ENCODE peak calls at places on chromosomes 5 and 9, in ten cellular contexts. P is cardiac septum; E is GM06990; B is choroid plexus epithelial cell; G is kidney tubule cell; H is NCI-H1417; J is endothelial cell; L is Peyer's patch; Q is activated CD4-positive, alpha-beta T cell treated with anti-CD3 and anti-CD28 coated beads, Interleukin-2, amount 50 U/mL, for 1 hour; I is NT2/D1. D is an unnamed sample.

GRCh38 chr9:129232839-129233568 is 54.9 kb upstream of the IER5L start:
- DNase-seq in P (no peak), E (no peak), B (peak), G (no peak), H (no peak), J (no peak), L (no peak), Q (no peak), I (no peak), D (no peak)

GRCh38 chr5:130836729-130837660 is 328.1 kb downstream of the HINT1 start:
- DNase-seq in P (no peak), E (peak), B (peak), G (peak), H (no peak), J (no peak), L (no peak), Q (no peak), I (no peak), D (no peak)

GRCh38 chr5:1354491-1355033 is 9.7 kb upstream of the CLPTM1L start:
- DNase-seq in P (no peak), E (no peak), B (no peak), G (no peak), H (no peak), J (no peak), L (no peak), Q (no peak), I (no peak), D (peak)

GRCh38 chr5:165616550-165617430 is 2111.4 kb downstream of the MAT2B start:
- DNase-seq in P (no peak), E (no peak), B (peak), G (no peak), H (no peak), J (no peak), L (no peak), Q (no peak), I (no peak), D (peak)

GRCh38 chr9:87063246-87063645 is 115.9 kb upstream of the GAS1 start:
- DNase-seq in P (no peak), E (no peak), B (peak), G (no peak), H (no peak), J (no peak), L (no peak), Q (no peak), I (no peak), D (no peak)

GRCh38 chr5:154714271-154714986 is 40.7 kb upstream of the LARP1 start:
- DNase-seq in P (no peak), E (no peak), B (peak), G (peak), H (peak), J (no peak), L (no peak), Q (no peak), I (no peak), D (no peak)

GRCh38 chr9:135906291-135907005 is 898 bp downstream of the CAMSAP1 start:
- DNase-seq in P (no peak), E (no peak), B (peak), G (peak), H (no peak), J (peak), L (no peak), Q (no peak), I (no peak), D (peak)

GRCh38 chr9:122058051-122058450 is 35.1 kb downstream of the TTLL11 start:
- DNase-seq in P (no peak), E (no peak), B (no peak), G (no peak), H (no peak), J (no peak), L (no peak), Q (no peak), I (no peak), D (no peak)

GRCh38 chr5:138895918-138896317 is 20.8 kb upstream of the LRRTM2 start:
- DNase-seq in P (no peak), E (no peak), B (no peak), G (no peak), H (no peak), J (no peak), L (no peak), Q (no peak), I (no peak), D (no peak)

GRCh38 chr5:137761020-137761516 is 6.9 kb upstream of the HNRNPA0 start:
- DNase-seq in P (no peak), E (no peak), B (peak), G (no peak), H (no peak), J (no peak), L (no peak), Q (no peak), I (no peak), D (no peak)

D was measured in HAP-1.